ENCODE peak calls at places on chromosome 10, in seven cellular contexts. A is head of caudate nucleus, U is choroid plexus epithelial cell, V is SW480, Y is aorta, G is OCI-M1, C is hepatocyte. H is an unnamed sample.

GRCh38 chr10:8444630-8445029 is 390.1 kb downstream of the GATA3 start:
- DNase-seq in U (no peak), V (peak; percentile 5), G (no peak), A (peak; percentile 28), C (peak; percentile 11), Y (no peak), H (no peak)

GRCh38 chr10:75209325-75210192 is 1.0 kb upstream of the VDAC2 start:
- DNase-seq in G (peak; percentile 88), Y (peak; percentile 91), U (peak; percentile 78), C (peak; percentile 85), A (peak; percentile 81), V (peak; percentile 72), H (peak; percentile 32)

GRCh38 chr10:121503587-121504051 is 94.6 kb downstream of the FGFR2 start:
- DNase-seq in G (no peak), A (no peak), V (no peak), Y (no peak), C (no peak), U (peak; percentile 5), H (no peak)

GRCh38 chr10:63700209-63700934 is 179.2 kb downstream of the REEP3 start:
- DNase-seq in V (peak; percentile 52), Y (peak; percentile 69), A (no peak), C (peak; percentile 42), G (no peak), U (peak; percentile 98), H (no peak)

GRCh38 chr10:72834183-72834825 is 59.2 kb upstream of the OIT3 start:
- DNase-seq in Y (no peak), C (peak; percentile 71), V (peak; percentile 53), U (peak; percentile 88), A (peak; percentile 37), G (peak; percentile 88), H (peak; percentile 23)

GRCh38 chr10:2986341-2986933 is 80.9 kb upstream of the PFKP start:
- DNase-seq in A (no peak), U (no peak), V (no peak), C (no peak), G (no peak), Y (no peak), H (no peak)

GRCh38 chr10:10845826-10846225 is 171.8 kb upstream of the CELF2 start:
- DNase-seq in V (no peak), Y (no peak), G (no peak), U (no peak), A (no peak), C (no peak), H (no peak)

GRCh38 chr10:43176271-43176670 is 38.0 kb downstream of the CSGALNACT2 start:
- DNase-seq in V (no peak), U (no peak), Y (no peak), C (no peak), G (no peak), A (no peak), H (no peak)

GRCh38 chr10:18793951-18794350 is 134.7 kb downstream of the ARL5B start:
- DNase-seq in U (peak; percentile 76), Y (no peak), C (peak; percentile 45), V (peak; percentile 29), G (peak; percentile 56), A (no peak), H (no peak)

GRCh38 chr10:122049076-122049475 is 60.1 kb downstream of the TACC2 start:
- DNase-seq in A (no peak), C (no peak), G (no peak), U (no peak), Y (no peak), V (no peak), H (no peak)

GRCh38 chr10:113753020-113753692 is 1.7 kb downstream of the PLEKHS1 start:
- DNase-seq in U (no peak), Y (no peak), C (no peak), A (no peak), V (no peak), G (peak; percentile 18), H (no peak)

GRCh38 chr10:71316081-71316785 is 2.8 kb upstream of the SLC29A3 start:
- DNase-seq in U (no peak), V (no peak), C (no peak), A (no peak), G (peak; percentile 28), Y (no peak), H (no peak)

GRCh38 chr10:79013406-79013805 is 55.4 kb upstream of the ZMIZ1 start:
- DNase-seq in C (no peak), G (no peak), V (no peak), Y (no peak), A (no peak), U (no peak), H (no peak)

GRCh38 chr10:80081801-80082750 is 3.6 kb downstream of the TMEM254 start:
- DNase-seq in G (no peak), V (peak; percentile 27), A (no peak), U (peak; percentile 70), C (peak; percentile 62), Y (no peak), H (no peak)

GRCh38 chr10:112802411-112803060 is 147.5 kb upstream of the TCF7L2 start:
- DNase-seq in A (no peak), C (no peak), Y (no peak), V (no peak), G (no peak), U (no peak), H (no peak)

GRCh38 chr10:76550806-76551205 is 1086.8 kb downstream of the KCNMA1 start:
- DNase-seq in V (no peak), Y (no peak), A (no peak), G (no peak), U (peak; percentile 62), C (peak; percentile 64), H (no peak)

GRCh38 chr10:104035817-104036384 is 49.8 kb downstream of the COL17A1 start:
- DNase-seq in U (no peak), A (no peak), V (no peak), Y (no peak), G (no peak), C (no peak), H (no peak)

GRCh38 chr10:89332092-89332633 is 4.4 kb downstream of the IFIT3 start:
- DNase-seq in C (peak; percentile 56), A (no peak), V (peak; percentile 26), G (peak; percentile 94), U (peak; percentile 92), Y (no peak), H (peak; percentile 42)

GRCh38 chr10:29836396-29836795 is 201.6 kb upstream of the SVIL start:
- DNase-seq in A (no peak), Y (no peak), C (no peak), U (no peak), V (no peak), G (no peak), H (no peak)

GRCh38 chr10:123878666-123879311 is 12.8 kb downstream of the CPXM2 start:
- DNase-seq in C (no peak), U (no peak), Y (no peak), A (no peak), G (no peak), V (no peak), H (no peak)

GRCh38 chr10:78567680-78568453 is 500.9 kb upstream of the ZMIZ1 start:
- DNase-seq in A (no peak), C (peak; percentile 33), V (peak; percentile 27), G (no peak), Y (no peak), U (no peak), H (no peak)

GRCh38 chr10:113073549-113074189 is 123.6 kb downstream of the TCF7L2 start:
- DNase-seq in V (peak; percentile 94), C (peak; percentile 91), G (no peak), A (no peak), U (peak; percentile 97), Y (peak; percentile 94), H (no peak)

GRCh38 chr10:98646998-98647917 is 200.5 kb upstream of the HPS1 start:
- DNase-seq in G (no peak), C (no peak), V (peak; percentile 56), Y (no peak), A (no peak), U (no peak), H (no peak)

GRCh38 chr10:8044908-8045727 is 9.4 kb upstream of the GATA3 start:
- DNase-seq in V (peak; percentile 29), Y (no peak), G (peak; percentile 37), U (no peak), A (no peak), C (peak; percentile 25), H (no peak)

GRCh38 chr10:21494221-21495001 is 31.1 kb downstream of the SKIDA1 start:
- DNase-seq in C (peak; percentile 52), Y (no peak), U (peak; percentile 65), G (peak; percentile 64), V (no peak), A (peak; percentile 40), H (no peak)

GRCh38 chr10:116974442-116975005 is 30.5 kb downstream of the SHTN1 start:
- DNase-seq in Y (no peak), U (peak; percentile 86), C (no peak), A (no peak), G (peak; percentile 52), V (peak; percentile 47), H (no peak)

GRCh38 chr10:101564490-101564991 is 23.5 kb downstream of the POLL start:
- DNase-seq in C (no peak), Y (peak; percentile 31), U (no peak), A (no peak), G (no peak), V (no peak), H (no peak)

GRCh38 chr10:77989081-77989724 is 40.1 kb downstream of the POLR3A start:
- DNase-seq in U (no peak), Y (peak; percentile 75), G (no peak), V (no peak), A (no peak), C (peak; percentile 48), H (no peak)

GRCh38 chr10:71725998-71726672 is 6.6 kb upstream of the C10orf105 start:
- DNase-seq in Y (peak; percentile 50), U (peak; percentile 62), C (peak; percentile 44), A (no peak), V (no peak), G (peak; percentile 68), H (no peak)

GRCh38 chr10:61895898-61896605 is 5.4 kb upstream of the ARID5B start:
- DNase-seq in V (no peak), A (no peak), U (no peak), G (no peak), Y (no peak), C (no peak), H (no peak)

GRCh38 chr10:17989908-17990767 is 38.4 kb downstream of the SLC39A12 start:
- DNase-seq in A (no peak), V (peak; percentile 65), C (no peak), Y (no peak), G (no peak), U (peak; percentile 81), H (no peak)

GRCh38 chr10:62890395-62890794 is 74.2 kb upstream of the EGR2 start:
- DNase-seq in V (no peak), C (no peak), Y (no peak), G (no peak), U (no peak), A (no peak), H (no peak)

GRCh38 chr10:132419631-132420468 is 22.9 kb downstream of the PWWP2B start:
- DNase-seq in A (no peak), G (no peak), C (no peak), Y (no peak), V (no peak), U (no peak), H (no peak)

H was measured in GM18507.